ENCODE peak calls at places on chromosomes 1 and 21, in four cellular contexts. One of them, this sample, is unnamed.

GRCh38 chr1:33334081-33334552 is 13.2 kb upstream of the A3GALT2 start:
- DNase-seq in transverse colon: peak
- DNase-seq in A549: no peak
- DNase-seq in SK-N-SH: no peak
- DNase-seq in this sample: no peak

GRCh38 chr1:229430761-229431269 is 3.1 kb downstream of the ACTA1 start:
- DNase-seq in SK-N-SH: no peak
- DNase-seq in transverse colon: peak
- DNase-seq in A549: no peak
- DNase-seq in this sample: peak

GRCh38 chr1:163914785-163915413 is 593.1 kb downstream of the NUF2 start:
- DNase-seq in SK-N-SH: no peak
- DNase-seq in transverse colon: no peak
- DNase-seq in A549: no peak
- DNase-seq in this sample: no peak

GRCh38 chr1:156852414-156852874 is 6.5 kb downstream of the INSRR start:
- DNase-seq in SK-N-SH: peak
- DNase-seq in A549: peak
- DNase-seq in transverse colon: peak
- DNase-seq in this sample: no peak

GRCh38 chr1:171910786-171911185 is 69.5 kb downstream of the DNM3 start:
- DNase-seq in transverse colon: no peak
- DNase-seq in A549: no peak
- DNase-seq in SK-N-SH: no peak
- DNase-seq in this sample: no peak

GRCh38 chr21:45990049-45990711 is 8.6 kb downstream of the COL6A1 start:
- DNase-seq in transverse colon: no peak
- DNase-seq in SK-N-SH: no peak
- DNase-seq in A549: no peak
- DNase-seq in this sample: no peak

GRCh38 chr1:40851643-40852042 is 10.5 kb downstream of the CITED4 start:
- DNase-seq in SK-N-SH: no peak
- DNase-seq in transverse colon: no peak
- DNase-seq in A549: no peak
- DNase-seq in this sample: no peak

GRCh38 chr21:34336756-34337391 is 26.9 kb upstream of the KCNE2 start:
- DNase-seq in transverse colon: no peak
- DNase-seq in SK-N-SH: no peak
- DNase-seq in A549: no peak
- DNase-seq in this sample: no peak

GRCh38 chr1:185645686-185646085 is 88.5 kb upstream of the HMCN1 start:
- DNase-seq in transverse colon: no peak
- DNase-seq in A549: no peak
- DNase-seq in SK-N-SH: no peak
- DNase-seq in this sample: no peak

GRCh38 chr1:2270260-2271100 is 42.4 kb downstream of the SKI start:
- DNase-seq in A549: no peak
- DNase-seq in SK-N-SH: peak
- DNase-seq in transverse colon: no peak
- DNase-seq in this sample: no peak

GRCh38 chr1:63710306-63710705 is 63.5 kb upstream of the ROR1 start:
- DNase-seq in SK-N-SH: no peak
- DNase-seq in transverse colon: no peak
- DNase-seq in A549: no peak
- DNase-seq in this sample: no peak

GRCh38 chr1:162223488-162223887 is 153.2 kb downstream of the SPATA46 start:
- DNase-seq in SK-N-SH: no peak
- DNase-seq in A549: no peak
- DNase-seq in transverse colon: no peak
- DNase-seq in this sample: no peak

GRCh38 chr1:36924282-36924791 is 110.0 kb downstream of the GRIK3 start:
- DNase-seq in A549: peak
- DNase-seq in SK-N-SH: peak
- DNase-seq in transverse colon: no peak
- DNase-seq in this sample: peak

GRCh38 chr1:211548321-211549091 is 30.5 kb downstream of the SLC30A1 start:
- DNase-seq in transverse colon: peak
- DNase-seq in A549: no peak
- DNase-seq in SK-N-SH: no peak
- DNase-seq in this sample: no peak

GRCh38 chr1:36884029-36884701 is 150.2 kb downstream of the GRIK3 start:
- DNase-seq in A549: no peak
- DNase-seq in SK-N-SH: no peak
- DNase-seq in transverse colon: no peak
- DNase-seq in this sample: no peak

GRCh38 chr1:241605146-241605805 is 34.9 kb downstream of the CHML start:
- DNase-seq in A549: peak
- DNase-seq in SK-N-SH: peak
- DNase-seq in transverse colon: no peak
- DNase-seq in this sample: no peak

GRCh38 chr1:150233359-150234308 is 2.3 kb downstream of the ANP32E start:
- DNase-seq in transverse colon: no peak
- DNase-seq in SK-N-SH: no peak
- DNase-seq in A549: peak
- DNase-seq in this sample: no peak

GRCh38 chr1:10852486-10852885 is 56.0 kb upstream of the CASZ1 start:
- DNase-seq in transverse colon: no peak
- DNase-seq in A549: no peak
- DNase-seq in SK-N-SH: no peak
- DNase-seq in this sample: no peak

GRCh38 chr1:166858726-166859419 is 17.2 kb downstream of the TADA1 start:
- DNase-seq in A549: no peak
- DNase-seq in transverse colon: no peak
- DNase-seq in SK-N-SH: no peak
- DNase-seq in this sample: no peak

GRCh38 chr1:26693557-26694184 is 2.1 kb upstream of the ARID1A start:
- DNase-seq in A549: no peak
- DNase-seq in transverse colon: no peak
- DNase-seq in SK-N-SH: no peak
- DNase-seq in this sample: no peak

GRCh38 chr1:155173478-155174333 is at the start of gene TRIM46:
- DNase-seq in A549: peak
- DNase-seq in transverse colon: peak
- DNase-seq in SK-N-SH: peak
- DNase-seq in this sample: peak

GRCh38 chr1:39895096-39895495 is 6.6 kb downstream of the MYCL start:
- DNase-seq in SK-N-SH: no peak
- DNase-seq in transverse colon: no peak
- DNase-seq in A549: no peak
- DNase-seq in this sample: no peak

DNA sequence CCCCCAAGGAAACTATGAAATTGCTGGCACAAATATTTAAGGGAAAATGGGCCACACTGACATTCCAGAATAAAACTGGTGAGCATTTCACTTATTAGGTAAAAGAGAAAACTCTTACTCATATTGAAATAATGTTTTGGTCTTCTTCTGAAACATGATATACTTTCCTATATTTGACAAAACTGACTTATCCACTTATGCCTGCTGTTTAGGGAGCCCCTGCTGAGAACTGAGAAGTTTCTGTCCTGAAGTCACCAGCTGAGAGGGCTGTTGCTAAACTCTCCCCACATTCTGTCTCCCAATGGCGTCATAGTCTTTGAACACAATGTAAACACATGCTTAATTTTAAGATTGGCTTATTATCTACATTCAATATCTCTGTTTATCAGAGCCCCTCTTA is 46.8 kb upstream of the ZC3H11B start:
- DNase-seq in transverse colon: no peak
- DNase-seq in SK-N-SH: peak
- DNase-seq in A549: peak
- DNase-seq in this sample: no peak
- H3K4me3 ChIP-seq in transverse colon: no peak
- H3K4me3 ChIP-seq in SK-N-SH: no peak
- H3K4me3 ChIP-seq in A549: no peak
- H3K4me3 ChIP-seq in this sample: no peak

GRCh38 chr21:40846057-40846456 is 901 bp downstream of the DSCAM start:
- DNase-seq in transverse colon: no peak
- DNase-seq in A549: no peak
- DNase-seq in SK-N-SH: no peak
- DNase-seq in this sample: no peak
- TF ChIP-seq EP300 in transverse colon: no peak
- TF ChIP-seq EP300 in A549: no peak
- TF ChIP-seq EP300 in SK-N-SH: no peak
- TF ChIP-seq EP300 in this sample: no peak

GRCh38 chr1:18927654-18928272 is 25.4 kb upstream of the ALDH4A1 start:
- DNase-seq in transverse colon: no peak
- DNase-seq in A549: no peak
- DNase-seq in SK-N-SH: no peak
- DNase-seq in this sample: no peak
- H3K4me3 ChIP-seq in transverse colon: no peak
- H3K4me3 ChIP-seq in A549: no peak
- H3K4me3 ChIP-seq in SK-N-SH: no peak
- H3K4me3 ChIP-seq in this sample: no peak

DNA sequence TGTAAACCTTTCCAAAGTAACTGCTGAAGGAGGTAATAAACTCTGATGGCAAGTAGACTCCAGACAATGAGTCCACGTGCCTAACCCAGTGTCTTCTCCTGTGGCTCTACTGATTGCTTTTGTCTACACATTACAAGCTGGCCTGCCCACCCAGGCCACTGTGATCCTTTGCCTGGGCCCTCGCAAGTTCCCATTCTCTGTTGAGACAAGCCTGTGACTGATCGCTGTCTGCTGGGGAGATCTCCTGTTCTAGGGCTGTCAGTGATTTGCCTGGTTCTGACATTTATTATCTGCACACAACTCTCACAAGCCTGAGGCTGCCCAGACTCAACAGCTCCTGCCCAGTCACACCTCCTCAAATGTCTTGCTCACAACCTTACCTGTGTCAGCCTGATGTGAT is 81.4 kb downstream of the CYYR1 start:
- DNase-seq in SK-N-SH: no peak
- DNase-seq in A549: no peak
- DNase-seq in transverse colon: no peak
- DNase-seq in this sample: no peak
- TF ChIP-seq EP300 in SK-N-SH: no peak
- TF ChIP-seq EP300 in A549: no peak
- TF ChIP-seq EP300 in transverse colon: no peak
- TF ChIP-seq EP300 in this sample: no peak

GRCh38 chr1:59674605-59675004 is 140.1 kb upstream of the HOOK1 start:
- DNase-seq in A549: no peak
- DNase-seq in SK-N-SH: no peak
- DNase-seq in transverse colon: peak
- DNase-seq in this sample: no peak

GRCh38 chr1:59673575-59674467 is 140.9 kb upstream of the HOOK1 start:
- DNase-seq in transverse colon: peak
- DNase-seq in A549: no peak
- DNase-seq in SK-N-SH: no peak
- DNase-seq in this sample: no peak

GRCh38 chr1:59671953-59672305 is 142.8 kb upstream of the HOOK1 start:
- DNase-seq in transverse colon: no peak
- DNase-seq in A549: no peak
- DNase-seq in SK-N-SH: no peak
- DNase-seq in this sample: no peak

GRCh38 chr1:59671066-59671952 is 143.4 kb upstream of the HOOK1 start:
- DNase-seq in transverse colon: no peak
- DNase-seq in SK-N-SH: no peak
- DNase-seq in A549: no peak
- DNase-seq in this sample: no peak

GRCh38 chr1:59672851-59673574 is 141.7 kb upstream of the HOOK1 start:
- DNase-seq in A549: peak
- DNase-seq in SK-N-SH: no peak
- DNase-seq in transverse colon: no peak
- DNase-seq in this sample: no peak
- H3K4me3 ChIP-seq in A549: no peak
- H3K4me3 ChIP-seq in SK-N-SH: no peak
- H3K4me3 ChIP-seq in transverse colon: no peak
- H3K4me3 ChIP-seq in this sample: no peak

GRCh38 chr1:207025144-207025880 is 7.2 kb downstream of the C1orf116 start:
- DNase-seq in A549: peak
- DNase-seq in SK-N-SH: no peak
- DNase-seq in transverse colon: no peak
- DNase-seq in this sample: no peak
- TF ChIP-seq EP300 in A549: peak
- TF ChIP-seq EP300 in SK-N-SH: no peak
- TF ChIP-seq EP300 in transverse colon: no peak
- TF ChIP-seq EP300 in this sample: no peak

GRCh38 chr21:41766883-41767605 is at the start of gene RIPK4:
- DNase-seq in transverse colon: peak
- DNase-seq in SK-N-SH: peak
- DNase-seq in A549: peak
- DNase-seq in this sample: peak

GRCh38 chr21:41768371-41769042 is 1.7 kb upstream of the RIPK4 start:
- DNase-seq in A549: peak
- DNase-seq in SK-N-SH: peak
- DNase-seq in transverse colon: peak
- DNase-seq in this sample: no peak

GRCh38 chr21:41766051-41766882 is 585 bp downstream of the RIPK4 start:
- DNase-seq in SK-N-SH: no peak
- DNase-seq in transverse colon: no peak
- DNase-seq in A549: no peak
- DNase-seq in this sample: peak

GRCh38 chr21:41769106-41769505 is 2.3 kb upstream of the RIPK4 start:
- DNase-seq in transverse colon: no peak
- DNase-seq in A549: no peak
- DNase-seq in SK-N-SH: no peak
- DNase-seq in this sample: no peak

DNA sequence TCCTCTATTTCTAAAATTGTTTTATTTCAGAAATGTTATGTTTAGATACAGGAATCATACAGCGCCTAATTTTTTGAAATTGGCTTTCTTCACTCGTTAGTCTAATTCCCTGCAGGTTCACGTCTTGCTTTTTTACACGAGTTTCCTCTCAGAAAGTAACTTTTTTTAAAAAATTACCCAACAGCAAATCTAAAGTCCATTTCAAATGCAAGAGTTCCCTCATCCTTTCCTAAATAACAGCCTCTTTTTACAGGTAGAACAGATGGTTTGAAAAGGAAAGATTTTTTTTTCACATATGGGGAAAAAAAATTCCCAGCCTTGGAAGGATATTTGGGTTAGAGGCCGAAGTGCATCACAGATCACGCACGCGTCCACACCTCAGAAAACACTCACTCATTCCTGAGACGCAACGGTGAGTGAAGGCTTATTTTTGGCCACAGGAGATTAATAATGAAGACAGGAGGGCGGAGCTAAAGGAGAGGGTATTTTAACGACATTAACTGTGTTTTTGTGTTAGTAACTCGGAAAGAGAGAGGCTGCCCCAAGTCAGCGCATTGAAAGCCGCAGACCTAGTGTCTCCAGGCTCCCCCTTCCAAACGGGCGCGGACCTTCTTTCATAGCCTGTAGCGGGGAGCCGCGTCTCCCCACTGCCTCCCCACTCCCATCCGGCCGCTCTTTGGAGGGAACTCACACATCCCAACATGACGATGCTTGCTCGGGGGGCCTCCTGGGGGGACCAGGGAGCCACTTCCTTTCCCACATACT is 936 bp upstream of the RIPK4 start:
- DNase-seq in transverse colon: no peak
- DNase-seq in A549: peak
- DNase-seq in SK-N-SH: no peak
- DNase-seq in this sample: no peak
- H3K4me3 ChIP-seq in transverse colon: peak
- H3K4me3 ChIP-seq in A549: peak
- H3K4me3 ChIP-seq in SK-N-SH: peak
- H3K4me3 ChIP-seq in this sample: peak

GRCh38 chr1:221776495-221777413 is 34.9 kb upstream of the DUSP10 start:
- DNase-seq in transverse colon: no peak
- DNase-seq in A549: no peak
- DNase-seq in SK-N-SH: no peak
- DNase-seq in this sample: no peak
- TF ChIP-seq EP300 in transverse colon: no peak
- TF ChIP-seq EP300 in A549: no peak
- TF ChIP-seq EP300 in SK-N-SH: no peak
- TF ChIP-seq EP300 in this sample: no peak

This sample was measured in H1.